ENCODE peak calls at places on chromosomes 11 and 22, in six cellular contexts. S is GM23248; L is activated CD4-positive, alpha-beta T cell treated with anti-CD3 and anti-CD28 coated beads, Interleukin-2, amount 50 U/mL, for 1 hour; J is stimulated activated CD4-positive, alpha-beta T cell treated with anti-CD3 and anti-CD28 coated beads, Interleukin-2, amount 100 ng/mL, for 48 hours; K is GDM1; C is omental fat pad. R is an unnamed sample.

GRCh38 chr11:88174627-88175003 is 628 bp downstream of the RAB38 start:
- DNase-seq in C (peak), J (peak), S (peak), L (no peak), K (no peak), R (peak)

GRCh38 chr11:48210052-48210451 is 6.6 kb upstream of the OR4B1 start:
- DNase-seq in C (no peak), S (peak), L (no peak), J (no peak), K (no peak), R (no peak)

GRCh38 chr11:122259149-122259821 is 143.3 kb upstream of the BLID start:
- DNase-seq in S (no peak), K (no peak), C (no peak), J (no peak), L (no peak), R (no peak)

GRCh38 chr11:118912742-118913410 is 12.8 kb downstream of the BCL9L start:
- DNase-seq in J (no peak), L (no peak), S (peak), C (no peak), K (no peak), R (no peak)

GRCh38 chr11:111039982-111040381 is 205.5 kb upstream of the POU2AF2 start:
- DNase-seq in J (no peak), K (no peak), S (no peak), C (no peak), L (no peak), R (no peak)

GRCh38 chr22:20750461-20751184 is 23.3 kb upstream of the SERPIND1 start:
- DNase-seq in C (peak), K (no peak), L (no peak), J (peak), S (peak), R (no peak)

GRCh38 chr11:100925935-100926334 is 203.7 kb downstream of the PGR start:
- DNase-seq in K (no peak), S (peak), C (no peak), L (no peak), J (no peak), R (no peak)

GRCh38 chr22:43142881-43143562 is at the start of gene MCAT:
- DNase-seq in C (peak), K (peak), L (peak), S (peak), J (peak), R (peak)

GRCh38 chr11:27701262-27702105 is 1.2 kb upstream of the BDNF start:
- DNase-seq in S (peak), J (no peak), L (no peak), K (no peak), C (no peak), R (no peak)

GRCh38 chr11:35272391-35272821 is 133.4 kb downstream of the CD44 start:
- DNase-seq in L (peak), C (no peak), K (peak), J (peak), S (no peak), R (peak)

GRCh38 chr11:60059052-60059451 is 2.6 kb downstream of the MS4A3 start:
- DNase-seq in S (no peak), C (no peak), K (no peak), L (no peak), J (no peak), R (no peak)

GRCh38 chr11:7657306-7658025 is 15.8 kb downstream of the CYB5R2 start:
- DNase-seq in S (peak), J (no peak), K (peak), L (no peak), C (no peak), R (peak)

GRCh38 chr22:28604961-28605360 is 74.7 kb downstream of the TTC28 start:
- DNase-seq in J (no peak), S (peak), C (no peak), K (no peak), L (no peak), R (no peak)

GRCh38 chr11:74818283-74818946 is 69.8 kb downstream of the RNF169 start:
- DNase-seq in K (no peak), C (no peak), S (no peak), L (no peak), J (no peak), R (no peak)

GRCh38 chr22:50074551-50075042 is 10.6 kb downstream of the MLC1 start:
- DNase-seq in L (no peak), S (peak), C (no peak), J (no peak), K (no peak), R (no peak)

GRCh38 chr11:73343076-73343833 is 32.9 kb upstream of the RELT start:
- DNase-seq in K (no peak), L (no peak), C (no peak), S (no peak), J (no peak), R (no peak)

GRCh38 chr22:38872831-38873248 is 824 bp upstream of the CBX6 start:
- DNase-seq in S (peak), C (no peak), K (no peak), L (no peak), J (no peak), R (peak)

GRCh38 chr11:72962084-72962483 is 147.9 kb downstream of the ATG16L2 start:
- DNase-seq in S (peak), L (no peak), K (no peak), J (no peak), C (no peak), R (peak)

GRCh38 chr11:116467809-116468208 is 305.0 kb downstream of the BUD13 start:
- DNase-seq in C (no peak), J (no peak), K (no peak), L (no peak), S (peak), R (peak)

GRCh38 chr11:16337421-16338213 is 18.7 kb downstream of the SOX6 start:
- DNase-seq in L (no peak), S (no peak), K (no peak), J (no peak), C (no peak), R (no peak)

GRCh38 chr11:44005076-44005800 is 42.5 kb upstream of the ACCSL start:
- DNase-seq in S (no peak), J (no peak), K (no peak), L (no peak), C (no peak), R (no peak)